ENCODE peak calls at places on chromosomes 7 and 10, in seven cellular contexts. X is trophoblast cell, D is DND-41, A is tibial artery, H is SJSA1, P is fibroblast of lung, V is neuronal stem cell. R is an unnamed sample. For H3K27me3, the result is how much of the 10 kb centered on the place peaks cover.

GRCh38 chr7:34385385-34385784 is 272.6 kb upstream of the NPSR1 start:
- DNase-seq in V (no peak), H (no peak), X (peak), P (no peak), D (no peak), A (no peak), R (peak)

GRCh38 chr10:88147000-88147798 is 283.8 kb downstream of the PTEN start:
- DNase-seq in X (no peak), D (no peak), A (peak), V (no peak), P (peak), H (no peak), R (no peak)

GRCh38 chr7:133753513-133753912 is 373.6 kb upstream of the LRGUK start:
- DNase-seq in A (no peak), D (no peak), H (no peak), V (no peak), X (peak), P (no peak), R (peak)

GRCh38 chr10:73771722-73772279 is 10.0 kb upstream of the CHCHD1 start:
- DNase-seq in D (no peak), V (no peak), A (peak), P (peak), H (peak), X (peak), R (peak)

GRCh38 chr7:81051811-81052413 is 133.1 kb upstream of the SEMA3C start:
- DNase-seq in D (no peak), X (no peak), V (no peak), H (no peak), P (no peak), A (no peak), R (no peak)

GRCh38 chr10:95474228-95475002 is 86.8 kb downstream of the SORBS1 start:
- DNase-seq in D (no peak), P (peak), V (no peak), H (no peak), X (no peak), A (peak), R (peak)

GRCh38 chr10:11505636-11506035 is 105.8 kb downstream of the USP6NL start:
- DNase-seq in V (peak), X (no peak), D (no peak), H (no peak), P (no peak), A (no peak), R (no peak)

GRCh38 chr7:131249003-131249402 is 78.7 kb upstream of the MKLN1 start:
- DNase-seq in D (no peak), P (peak), H (peak), X (peak), A (peak), V (no peak), R (peak)

GRCh38 chr10:102009801-102010425 is 46.1 kb downstream of the ARMH3 start:
- DNase-seq in V (peak), P (peak), D (peak), A (peak), X (peak), H (peak), R (peak)

GRCh38 chr7:5528071-5528814 is 104.6 kb upstream of the TNRC18 start:
- DNase-seq in D (peak), A (peak), H (peak), V (no peak), P (peak), X (peak), R (no peak)

GRCh38 chr7:28960071-28960840 is 2.1 kb upstream of the TRIL start:
- DNase-seq in A (no peak), X (peak), H (no peak), D (no peak), P (no peak), V (no peak), R (peak)

GRCh38 chr7:102933763-102934162 is 21.0 kb downstream of the LRRC17 start:
- DNase-seq in A (peak), D (no peak), P (peak), V (peak), H (peak), X (no peak), R (peak)

GRCh38 chr7:138891446-138891810 is 89.8 kb downstream of the KIAA1549 start:
- DNase-seq in X (no peak), D (no peak), H (no peak), P (peak), V (no peak), A (no peak), R (no peak)

GRCh38 chr7:45646207-45646821 is 72.1 kb downstream of the ADCY1 start:
- DNase-seq in V (no peak), H (no peak), D (no peak), P (no peak), X (no peak), A (no peak), R (no peak)

GRCh38 chr10:5736591-5736990 is 52.0 kb downstream of the TASOR2 start:
- DNase-seq in P (no peak), V (no peak), A (no peak), X (no peak), D (no peak), H (no peak), R (no peak)

GRCh38 chr10:93461807-93462178 is 20.3 kb downstream of the MYOF start:
- DNase-seq in P (no peak), V (no peak), X (no peak), A (no peak), D (no peak), H (no peak), R (peak)

GRCh38 chr10:15869935-15870334 is 9.6 kb upstream of the MINDY3 start:
- DNase-seq in P (no peak), X (no peak), A (no peak), H (no peak), D (no peak), V (no peak), R (no peak)
- H3K27me3 ChIP-seq in P (under half), X (under half), A (under half), H (under half), D (under half), V (under half), R (under half)

DNA sequence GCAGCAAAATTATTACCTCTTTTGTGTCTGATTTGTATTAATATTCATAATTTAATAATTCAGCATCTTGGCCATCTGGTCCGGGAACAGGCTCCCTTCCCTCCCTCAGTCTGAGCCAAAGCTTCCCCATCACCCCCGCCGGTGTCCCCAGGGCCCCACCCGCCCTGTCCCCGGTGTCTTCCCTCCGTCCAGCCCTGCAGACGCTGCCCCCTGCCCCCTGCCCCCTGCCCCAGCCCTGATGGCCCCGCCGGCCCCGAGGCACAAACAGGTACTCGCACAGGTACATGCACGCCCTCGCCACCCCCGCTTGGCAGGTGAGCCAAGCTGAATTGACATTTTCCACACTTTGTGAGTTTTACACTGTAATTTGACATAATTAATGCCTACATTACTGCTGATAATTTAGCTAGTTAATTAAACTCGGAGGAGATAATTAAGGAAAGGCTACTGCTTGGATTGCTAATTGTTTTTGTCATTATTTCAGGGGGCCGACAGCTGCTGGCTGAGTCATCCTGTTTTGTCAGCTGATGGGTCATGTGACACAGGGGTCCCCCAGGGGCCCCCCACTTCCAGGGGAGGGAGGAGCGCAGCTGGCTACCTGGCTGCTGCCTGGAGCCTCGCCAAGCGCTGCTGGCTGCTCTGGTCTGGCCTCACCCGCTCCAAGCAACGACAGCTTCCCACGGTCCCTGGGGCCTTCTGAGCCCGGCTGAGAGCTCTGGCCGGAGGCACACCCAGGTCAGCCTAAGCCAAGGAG is 36.6 kb downstream of the MICALL2 start:
- DNase-seq in A (no peak), V (no peak), X (no peak), P (no peak), D (no peak), H (no peak), R (no peak)
- H3K27me3 ChIP-seq in A (under half), V (under half), X (under half), P (under half), D (under half), H (under half), R (under half)

GRCh38 chr10:80204193-80204714 is 1.1 kb downstream of the ANXA11 start:
- DNase-seq in V (no peak), A (no peak), H (no peak), X (peak), D (no peak), P (no peak), R (peak)
- H3K27me3 ChIP-seq in V (under half), A (under half), H (under half), X (under half), D (under half), P (under half), R (under half)

GRCh38 chr10:71297343-71297742 is 21.7 kb upstream of the SLC29A3 start:
- DNase-seq in A (no peak), D (no peak), X (no peak), P (no peak), H (no peak), V (no peak), R (no peak)

GRCh38 chr10:71301371-71301916 is 17.6 kb upstream of the SLC29A3 start:
- DNase-seq in P (no peak), V (no peak), A (no peak), D (no peak), H (no peak), X (no peak), R (no peak)

GRCh38 chr10:71296086-71296485 is 23.0 kb upstream of the SLC29A3 start:
- DNase-seq in H (no peak), A (no peak), X (no peak), V (no peak), P (no peak), D (no peak), R (no peak)

GRCh38 chr10:71300555-71301370 is 18.3 kb upstream of the SLC29A3 start:
- DNase-seq in D (no peak), P (no peak), H (no peak), X (no peak), A (no peak), V (no peak), R (peak)

DNA sequence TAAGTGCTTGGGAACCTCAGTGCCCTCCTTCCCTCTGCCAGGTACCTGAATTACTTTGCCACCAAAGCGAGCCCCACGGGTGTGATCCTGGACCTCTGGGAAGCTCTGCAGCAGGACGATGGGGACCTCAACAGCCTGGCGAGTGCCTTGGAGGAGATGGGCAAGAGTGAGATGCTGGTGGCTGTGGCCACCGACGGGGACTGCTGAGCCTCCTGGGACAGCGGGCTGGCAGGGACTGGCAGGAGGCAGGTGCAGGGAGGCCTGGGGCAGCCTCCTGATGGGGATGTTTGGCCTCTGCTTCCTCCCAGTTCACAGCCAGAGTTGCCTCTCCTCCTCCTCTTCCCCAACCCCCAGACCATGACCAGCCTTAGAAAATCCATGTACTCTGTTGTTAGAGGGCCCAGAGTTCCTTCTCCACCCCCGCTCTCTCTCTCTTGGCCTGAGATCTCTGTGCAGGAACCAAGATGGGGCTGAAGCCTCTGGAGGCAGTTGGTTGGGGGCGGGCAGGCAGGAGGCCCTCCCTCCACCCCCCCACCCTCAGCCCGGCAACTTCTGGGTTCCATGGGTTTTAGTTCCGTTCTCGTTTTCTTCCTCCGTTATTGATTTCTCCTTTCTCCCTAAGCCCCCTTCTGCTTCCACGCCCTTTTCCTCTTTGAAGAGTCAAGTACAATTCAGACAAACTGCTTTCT is 19.8 kb upstream of the SLC29A3 start:
- DNase-seq in V (no peak), D (peak), H (no peak), P (no peak), A (no peak), X (no peak), R (no peak)
- H3K27me3 ChIP-seq in V (under half), D (under half), H (under half), P (under half), A (under half), X (under half), R (under half)

DNA sequence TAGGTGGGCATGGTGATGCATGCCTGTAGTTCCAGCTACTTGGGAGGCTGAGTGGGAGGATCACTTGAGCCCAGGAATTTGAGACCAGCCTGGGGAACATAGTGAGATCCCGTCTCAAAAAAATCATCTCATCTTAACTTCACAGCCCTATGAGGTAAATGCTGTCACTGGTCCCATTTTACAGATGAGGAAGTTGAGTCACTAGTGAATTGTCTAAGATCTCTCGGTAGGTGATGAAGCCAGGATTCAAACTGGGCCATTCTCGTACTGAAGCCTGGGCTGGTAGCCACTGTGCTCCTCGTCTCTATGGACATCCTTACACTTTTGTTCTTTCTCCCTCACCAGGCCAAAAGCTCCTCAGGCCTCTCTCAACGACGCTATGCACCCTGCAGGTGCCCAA is 6.4 kb downstream of the SLIT1 start:
- DNase-seq in V (no peak), H (no peak), P (no peak), X (no peak), A (no peak), D (no peak), R (no peak)
- H3K27me3 ChIP-seq in V (under half), H (half or more), P (under half), X (under half), A (under half), D (under half), R (under half)

R was measured in bronchial epithelial cell.